ENCODE peak calls at places on chromosomes 3 and 15, in six cellular contexts. O is lower leg skin, C is transverse colon, R is K562, U is suprapubic skin, L is A549. Q is an unnamed sample.

GRCh38 chr3:13452490-13453335 is 27.4 kb upstream of the HDAC11 start:
- DNase-seq in C (peak; percentile 24), L (peak; percentile 66), U (no peak), R (peak; percentile 63), O (no peak), Q (no peak)

GRCh38 chr15:81038975-81039607 is 38.4 kb downstream of the TLNRD1 start:
- DNase-seq in R (no peak), C (no peak), U (no peak), O (no peak), L (no peak), Q (no peak)

GRCh38 chr3:65732060-65732933 is 306.4 kb downstream of the MAGI1 start:
- DNase-seq in O (no peak), L (peak; percentile 43), U (no peak), C (no peak), R (peak; percentile 49), Q (no peak)

GRCh38 chr3:133476971-133477375 is 77.1 kb downstream of the BFSP2 start:
- DNase-seq in O (peak; percentile 29), U (no peak), R (no peak), C (no peak), L (no peak), Q (no peak)

GRCh38 chr3:30139283-30139682 is 467.1 kb upstream of the TGFBR2 start:
- DNase-seq in C (no peak), L (no peak), R (no peak), U (no peak), O (no peak), Q (no peak)

GRCh38 chr3:137035631-137036030 is 77.8 kb downstream of the IL20RB start:
- DNase-seq in U (no peak), R (peak; percentile 32), L (peak; percentile 21), O (no peak), C (no peak), Q (no peak)

GRCh38 chr3:136343873-136344281 is 93.7 kb downstream of the PCCB start:
- DNase-seq in L (peak; percentile 67), O (peak; percentile 75), C (peak; percentile 91), U (peak; percentile 86), R (peak; percentile 67), Q (no peak)

GRCh38 chr3:53346514-53346913 is 829 bp downstream of the DCP1A start:
- DNase-seq in C (no peak), L (peak; percentile 13), O (no peak), U (no peak), R (peak; percentile 17), Q (no peak)

GRCh38 chr3:140830391-140830790 is 111.2 kb upstream of the SLC25A36 start:
- DNase-seq in O (no peak), C (no peak), R (no peak), L (no peak), U (no peak), Q (no peak)

GRCh38 chr3:37862219-37862711 is 585 bp downstream of the CTDSPL start:
- DNase-seq in L (peak; percentile 38), O (no peak), U (no peak), C (peak; percentile 55), R (peak; percentile 50), Q (no peak)

GRCh38 chr15:78243491-78243941 is 9.2 kb upstream of the ACSBG1 start:
- DNase-seq in R (peak; percentile 46), L (no peak), U (peak; percentile 55), O (no peak), C (peak; percentile 33), Q (no peak)

GRCh38 chr15:41513282-41514227 is at the start of gene LTK:
- DNase-seq in C (peak; percentile 52), O (no peak), L (no peak), U (no peak), R (peak; percentile 91), Q (no peak)

GRCh38 chr3:140726061-140726460 is 48.2 kb downstream of the TRIM42 start:
- DNase-seq in C (no peak), R (no peak), U (no peak), O (no peak), L (no peak), Q (no peak)

GRCh38 chr3:32117324-32117723 is 10.9 kb downstream of the GPD1L start:
- DNase-seq in R (no peak), O (no peak), U (no peak), L (no peak), C (no peak), Q (no peak)

GRCh38 chr15:70698412-70698811 is 64.9 kb downstream of the UACA start:
- DNase-seq in R (no peak), O (no peak), C (no peak), U (no peak), L (no peak), Q (no peak)

GRCh38 chr15:40512440-40512839 is 41.7 kb downstream of the CHST14 start:
- DNase-seq in L (no peak), O (no peak), R (no peak), C (no peak), U (no peak), Q (no peak)

GRCh38 chr15:89378699-89379422 is 44.2 kb upstream of the POLG start:
- DNase-seq in R (no peak), U (no peak), C (no peak), L (no peak), O (no peak), Q (no peak)

GRCh38 chr15:45199136-45199810 is 11.5 kb upstream of the SHF start:
- DNase-seq in U (no peak), C (peak; percentile 47), O (no peak), L (peak; percentile 16), R (no peak), Q (no peak)

GRCh38 chr3:42823351-42823750 is 14.1 kb downstream of the ACKR2 start:
- DNase-seq in R (no peak), L (peak; percentile 29), C (no peak), U (no peak), O (no peak), Q (no peak)

GRCh38 chr3:139906441-139906840 is 28.5 kb upstream of the CLSTN2 start:
- DNase-seq in L (peak; percentile 14), O (no peak), R (no peak), U (no peak), C (no peak), Q (no peak)

GRCh38 chr3:82281205-82281604 is 519.8 kb upstream of the GBE1 start:
- DNase-seq in O (no peak), L (no peak), U (no peak), C (no peak), R (no peak), Q (no peak)

GRCh38 chr15:39239562-39239961 is 341.3 kb upstream of the THBS1 start:
- DNase-seq in C (no peak), R (no peak), U (no peak), L (no peak), O (no peak), Q (no peak)

GRCh38 chr15:76393614-76394013 is 57.0 kb downstream of the ISL2 start:
- DNase-seq in L (no peak), U (no peak), O (no peak), R (no peak), C (no peak), Q (no peak)

GRCh38 chr3:159928692-159929091 is 59.9 kb upstream of the IL12A start:
- DNase-seq in C (no peak), L (peak; percentile 87), O (no peak), U (no peak), R (no peak), Q (no peak)

GRCh38 chr3:69232447-69232846 is 110.1 kb upstream of the LMOD3 start:
- DNase-seq in R (no peak), O (no peak), L (no peak), C (no peak), U (no peak), Q (no peak)

GRCh38 chr15:27639595-27639994 is 459.5 kb downstream of the OCA2 start:
- DNase-seq in L (no peak), U (no peak), C (no peak), R (no peak), O (no peak), Q (no peak)

GRCh38 chr15:92656089-92656488 is 514 bp upstream of the FAM174B start:
- DNase-seq in U (no peak), C (no peak), R (no peak), L (no peak), O (no peak), Q (no peak)
- H3K4me3 ChIP-seq in U (peak overlapping the region; percentile 57), C (peak overlapping the region; percentile 63), R (no peak overlapping the region), L (peak overlapping the region; percentile 57), O (no peak overlapping the region), Q (peak overlapping the region; percentile 54)

DNA sequence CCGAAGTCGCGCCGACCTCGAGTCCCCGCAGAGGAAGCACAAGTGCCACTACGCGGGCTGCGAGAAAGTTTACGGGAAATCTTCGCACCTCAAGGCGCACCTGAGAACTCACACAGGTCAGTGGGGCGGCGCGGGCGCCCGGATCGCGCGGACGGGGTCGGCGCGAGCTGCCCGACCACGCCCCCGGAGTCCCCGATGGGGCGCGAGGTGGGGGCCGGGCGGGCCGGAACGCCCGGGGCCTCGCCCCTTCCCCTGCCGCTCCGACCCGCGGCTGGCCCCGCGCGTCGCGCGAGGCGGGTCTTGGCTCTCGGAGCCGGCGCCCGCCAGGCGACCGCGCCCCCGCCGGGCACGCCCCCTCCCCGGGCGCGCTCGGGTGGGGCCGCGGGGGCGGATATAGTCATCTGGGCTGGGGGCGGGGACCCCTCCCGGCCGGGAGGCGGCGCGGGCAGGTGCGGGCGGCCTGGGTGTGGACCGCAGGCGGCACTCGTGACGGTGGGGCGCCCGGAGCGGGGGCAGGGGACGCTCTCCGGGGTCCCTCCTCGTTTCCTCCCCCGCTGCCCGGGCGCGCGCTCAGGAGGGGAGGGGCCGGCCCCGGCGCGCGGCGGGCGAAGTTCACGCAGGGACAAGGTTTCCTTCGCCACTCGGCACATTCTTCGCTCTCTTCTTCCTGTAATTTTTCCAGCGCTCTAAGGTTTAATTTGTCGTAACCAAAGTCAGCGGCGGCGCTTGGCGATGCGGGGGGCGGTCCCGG is 1.2 kb downstream of the KLF13 start:
- DNase-seq in R (peak; percentile 70), U (peak; percentile 87), O (no peak), L (peak; percentile 40), C (peak; percentile 82), Q (no peak)
- TF ChIP-seq CTCF in R (no peak), U (no peak), O (no peak), L (no peak), C (no peak), Q (no peak)

GRCh38 chr3:10194328-10195071 is 29.8 kb downstream of the IRAK2 start:
- DNase-seq in L (no peak), R (peak; percentile 70), O (no peak), C (peak; percentile 40), U (no peak), Q (no peak)
- TF ChIP-seq POLR2A in L (no peak), R (no peak), O (no peak), C (no peak), U (no peak), Q (no peak)

DNA sequence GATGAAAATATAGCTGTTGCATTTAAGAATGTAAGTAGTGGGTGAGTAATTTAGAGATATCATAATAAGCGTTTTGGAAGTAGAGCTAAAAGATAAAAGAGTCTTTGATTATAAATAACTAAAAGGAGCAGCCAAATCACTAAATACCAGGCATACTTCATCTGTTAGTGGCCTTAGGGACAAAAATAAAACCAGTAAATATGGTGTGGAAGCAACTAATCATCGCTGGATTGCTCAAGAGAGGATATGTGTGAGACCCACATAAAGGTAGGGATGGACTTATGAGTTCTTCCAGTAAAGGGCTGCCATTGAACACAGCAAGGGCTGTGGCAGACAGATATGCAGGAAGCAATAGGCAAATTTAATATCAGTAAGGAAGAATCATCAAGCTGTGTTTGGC is 356.2 kb downstream of the CNTN4 start:
- DNase-seq in C (no peak), O (no peak), R (no peak), L (no peak), U (no peak), Q (no peak)
- H3K4me3 ChIP-seq in C (no peak overlapping the region), O (no peak overlapping the region), R (no peak overlapping the region), L (no peak overlapping the region), U (no peak overlapping the region), Q (no peak overlapping the region)

Q was measured in esophagus squamous epithelium.